ENCODE peak calls at places on chromosome 14, in seven cellular contexts. A is CD4-positive, CD25-positive, alpha-beta regulatory T cell; W is KBM-7; L is activated naive CD8-positive, alpha-beta T cell treated with anti-CD3 and anti-CD28 coated beads for 36 hours; B is activated CD4-positive, CD25-positive, alpha-beta regulatory T cell treated with anti-CD3 and anti-CD28 coated beads, Interleukin-2, amount 50 U/mL, for 16 hours; R is lower lobe of right lung; P is NCI-H1105. N is an unnamed sample.

GRCh38 chr14:64993263-64993662 is 6.6 kb downstream of the FNTB start:
- DNase-seq in P (no peak), R (no peak), A (no peak), L (no peak), B (no peak), W (peak; percentile 34), N (no peak)

GRCh38 chr14:55914771-55915170 is 203.4 kb upstream of the PELI2 start:
- DNase-seq in B (no peak), A (no peak), L (no peak), W (no peak), P (no peak), R (no peak), N (no peak)

GRCh38 chr14:22487401-22487800 is 101.6 kb downstream of the DAD1 start:
- DNase-seq in L (no peak), R (no peak), P (no peak), W (no peak), B (no peak), A (no peak), N (no peak)

GRCh38 chr14:105067140-105067968 is 2.1 kb upstream of the GPR132 start:
- DNase-seq in L (peak; percentile 69), W (no peak), P (no peak), B (no peak), R (no peak), A (no peak), N (peak; percentile 83)

GRCh38 chr14:99758121-99758871 is 34.9 kb upstream of the EML1 start:
- DNase-seq in L (no peak), P (no peak), B (no peak), A (no peak), R (no peak), W (no peak), N (no peak)

GRCh38 chr14:59461891-59462290 is 3.3 kb downstream of the GPR135 start:
- DNase-seq in A (no peak), W (no peak), P (no peak), B (no peak), L (no peak), R (no peak), N (no peak)

GRCh38 chr14:94689218-94689984 is 77.2 kb downstream of the SERPINA3 start:
- DNase-seq in L (peak; percentile 63), A (no peak), R (no peak), B (peak; percentile 4), P (peak; percentile 50), W (peak; percentile 71), N (peak; percentile 83)

GRCh38 chr14:69006346-69006745 is 27.2 kb upstream of the ACTN1 start:
- DNase-seq in L (no peak), R (no peak), W (no peak), P (no peak), B (no peak), A (no peak), N (no peak)

GRCh38 chr14:37663498-37663897 is 68.1 kb downstream of the TTC6 start:
- DNase-seq in W (no peak), L (no peak), A (no peak), R (no peak), B (no peak), P (no peak), N (no peak)

GRCh38 chr14:55832122-55832911 is 252.3 kb downstream of the KTN1 start:
- DNase-seq in W (no peak), B (no peak), L (no peak), A (no peak), P (no peak), R (no peak), N (no peak)

GRCh38 chr14:51319181-51319597 is 79.1 kb downstream of the TMX1 start:
- DNase-seq in W (no peak), B (no peak), P (no peak), L (no peak), A (no peak), R (no peak), N (no peak)

GRCh38 chr14:67526676-67527459 is 6.2 kb upstream of the PLEKHH1 start:
- DNase-seq in R (no peak), B (no peak), W (peak; percentile 67), A (peak; percentile 24), P (peak; percentile 31), L (peak; percentile 18), N (no peak)

GRCh38 chr14:92945959-92946846 is 23.3 kb downstream of the CHGA start:
- DNase-seq in A (no peak), W (no peak), B (no peak), P (no peak), L (no peak), R (peak; percentile 78), N (peak; percentile 85)

GRCh38 chr14:47539065-47539464 is 136.3 kb downstream of the MDGA2 start:
- DNase-seq in B (no peak), R (no peak), A (no peak), W (peak; percentile 6), P (peak; percentile 31), L (no peak), N (no peak)

GRCh38 chr14:90599748-90600507 is 203.1 kb downstream of the CALM1 start:
- DNase-seq in R (no peak), P (no peak), W (no peak), A (no peak), L (no peak), B (no peak), N (no peak)

GRCh38 chr14:28280530-28280929 is 486.1 kb upstream of the FOXG1 start:
- DNase-seq in P (no peak), L (no peak), W (no peak), R (no peak), B (no peak), A (no peak), N (no peak)

GRCh38 chr14:90546767-90547166 is 149.9 kb downstream of the CALM1 start:
- DNase-seq in B (no peak), P (no peak), L (no peak), W (no peak), A (no peak), R (peak; percentile 30), N (peak; percentile 30)

N was measured in spleen.